ENCODE peak calls at places on chromosome 4, in six cellular contexts. U is right cardiac atrium, F is psoas muscle, V is DND-41, S is spleen, W is SJCRH30. J is an unnamed sample.

GRCh38 chr4:127211377-127212268 is 421.1 kb upstream of the INTU start:
- DNase-seq in W (no peak), S (no peak), U (no peak), V (no peak), F (no peak), J (no peak)

GRCh38 chr4:10002278-10002677 is 19.0 kb downstream of the SLC2A9 start:
- DNase-seq in W (no peak), V (no peak), F (no peak), U (no peak), S (no peak), J (no peak)

GRCh38 chr4:138112389-138112788 is 129.8 kb downstream of the SLC7A11 start:
- DNase-seq in U (no peak), W (no peak), S (no peak), V (no peak), F (no peak), J (no peak)

GRCh38 chr4:121139533-121140222 is 24.4 kb downstream of the TNIP3 start:
- DNase-seq in F (no peak), S (no peak), W (no peak), U (no peak), V (no peak), J (no peak)

GRCh38 chr4:104693601-104694201 is 199.0 kb upstream of the CXXC4 start:
- DNase-seq in F (no peak), V (no peak), S (no peak), U (no peak), W (no peak), J (no peak)

GRCh38 chr4:1763550-1764080 is 29.5 kb upstream of the FGFR3 start:
- DNase-seq in W (peak; percentile 59), S (no peak), F (no peak), V (no peak), U (peak; percentile 85), J (no peak)

GRCh38 chr4:81472249-81473085 is 760 bp upstream of the RASGEF1B start:
- DNase-seq in U (peak; percentile 70), F (no peak), S (peak; percentile 84), V (peak; percentile 60), W (peak; percentile 10), J (peak; percentile 68)

GRCh38 chr4:158302076-158302866 is 92.0 kb downstream of the TMEM144 start:
- DNase-seq in V (no peak), U (no peak), F (no peak), W (no peak), S (no peak), J (no peak)

GRCh38 chr4:183722738-183723560 is 63.9 kb downstream of the TRAPPC11 start:
- DNase-seq in S (peak; percentile 92), W (peak; percentile 14), U (peak; percentile 85), V (no peak), F (peak; percentile 74), J (peak; percentile 54)

GRCh38 chr4:132071815-132072214 is 1077.3 kb upstream of the PCDH10 start:
- DNase-seq in W (no peak), V (no peak), S (no peak), F (no peak), U (no peak), J (no peak)

DNA sequence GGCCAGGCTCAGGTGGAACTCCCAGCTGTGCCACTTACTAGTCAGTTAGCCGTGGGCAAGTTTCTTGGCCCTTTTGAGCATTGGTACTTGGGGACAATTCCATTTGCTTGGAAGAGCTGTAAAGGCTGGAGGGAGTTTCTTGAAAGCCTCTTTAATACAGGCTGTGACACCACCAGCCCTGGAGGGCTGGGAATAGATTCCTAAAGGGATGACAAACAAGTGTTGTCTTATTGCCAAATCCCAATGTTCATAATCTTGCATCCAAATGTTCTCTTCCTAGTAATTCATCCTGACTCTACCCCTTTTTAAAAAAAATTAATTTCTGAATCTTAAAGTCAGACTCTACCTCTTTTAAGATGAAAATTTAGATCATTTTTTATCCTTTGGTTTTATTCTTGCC is 14.6 kb upstream of the MED28 start:
- DNase-seq in S (no peak), V (no peak), F (no peak), W (no peak), U (no peak), J (no peak)
- H3K27ac ChIP-seq in S (no peak overlapping the region), V (no peak overlapping the region), F (no peak overlapping the region), W (no peak overlapping the region), U (no peak overlapping the region), J (no peak overlapping the region)

DNA sequence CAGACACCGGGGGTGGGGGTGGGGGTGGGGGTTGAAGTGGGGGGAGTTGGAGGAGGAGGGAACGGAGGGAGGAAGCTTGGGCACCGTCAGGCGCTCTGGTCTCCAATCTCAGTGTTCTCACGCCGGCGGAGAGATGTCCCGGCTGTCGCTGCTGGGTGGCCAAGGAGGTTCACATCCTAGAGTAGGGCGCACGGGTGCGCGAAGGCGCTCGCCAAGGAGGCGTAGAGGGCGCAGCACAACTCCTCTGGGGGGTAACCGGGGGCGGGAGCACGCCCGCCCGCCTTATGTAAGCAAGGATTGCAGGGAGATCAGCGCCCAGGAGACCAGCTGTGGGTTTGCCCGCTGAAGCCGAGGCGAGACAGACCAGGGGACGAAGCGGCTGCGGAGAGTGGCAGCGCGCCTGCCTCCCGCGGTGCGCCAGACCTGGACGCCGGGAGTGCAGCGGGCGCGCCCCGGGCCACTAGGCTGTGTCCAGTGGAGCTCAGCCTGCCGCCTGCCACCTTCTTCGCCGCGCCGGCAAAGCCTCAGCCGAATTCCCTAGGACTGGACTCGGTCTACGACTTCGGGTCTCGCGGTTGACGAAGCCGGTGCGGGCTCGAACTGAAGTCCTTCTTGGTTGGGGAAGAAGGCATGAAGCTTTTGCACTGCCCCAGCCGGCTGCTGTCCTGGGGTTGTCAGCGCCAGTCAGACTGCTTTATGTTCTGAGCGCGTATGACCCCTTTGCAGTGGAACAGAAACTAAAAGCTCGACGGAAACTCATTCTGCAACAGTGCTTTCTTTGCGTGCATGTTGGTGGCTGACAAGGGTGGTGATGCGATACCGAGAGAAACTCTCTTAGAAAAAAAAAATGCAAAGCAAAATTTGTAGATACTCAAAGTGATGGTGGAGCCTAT is 719 bp upstream of the UNC5C start:
- DNase-seq in W (no peak), U (peak; percentile 93), V (no peak), S (peak; percentile 82), F (peak; percentile 76), J (no peak)
- H3K4me3 ChIP-seq in W (peak overlapping the region; percentile 15), U (peak overlapping the region; percentile 75), V (no peak overlapping the region), S (peak overlapping the region; percentile 37), F (peak overlapping the region; percentile 66), J (peak overlapping the region; percentile 7)

GRCh38 chr4:8123389-8123788 is 35.2 kb downstream of the ABLIM2 start:
- DNase-seq in F (peak; percentile 80), S (no peak), V (no peak), W (peak; percentile 56), U (peak; percentile 73), J (no peak)

GRCh38 chr4:8120518-8120917 is 38.1 kb downstream of the ABLIM2 start:
- DNase-seq in V (no peak), U (no peak), W (no peak), S (no peak), F (no peak), J (no peak)

GRCh38 chr4:8119877-8120276 is 38.7 kb downstream of the ABLIM2 start:
- DNase-seq in V (no peak), S (no peak), W (no peak), F (no peak), U (no peak), J (no peak)

GRCh38 chr4:8122746-8123145 is 35.9 kb downstream of the ABLIM2 start:
- DNase-seq in U (peak; percentile 22), V (no peak), F (peak; percentile 51), S (no peak), W (no peak), J (no peak)

GRCh38 chr4:8121236-8122015 is 37.2 kb downstream of the ABLIM2 start:
- DNase-seq in S (no peak), U (no peak), F (no peak), W (no peak), V (no peak), J (no peak)
- H3K4me1 ChIP-seq in S (peaks cover 87% of the 10 kb centered on the region), U (peaks cover 7% of the 10 kb centered on the region), F (peaks cover 76% of the 10 kb centered on the region), W (peaks cover 10% of the 10 kb centered on the region), V (no peaks in the 10 kb centered on the region), J (no peaks in the 10 kb centered on the region)

GRCh38 chr4:76758996-76759395 is 138.9 kb downstream of the SOWAHB start:
- DNase-seq in U (no peak), W (no peak), S (no peak), F (no peak), V (no peak), J (no peak)

GRCh38 chr4:76765473-76766183 is 132.3 kb downstream of the SOWAHB start:
- DNase-seq in U (no peak), W (no peak), V (no peak), S (no peak), F (no peak), J (no peak)

GRCh38 chr4:76764251-76764650 is 133.7 kb downstream of the SOWAHB start:
- DNase-seq in S (no peak), U (no peak), V (no peak), F (no peak), W (no peak), J (no peak)

GRCh38 chr4:76760214-76760613 is 137.7 kb downstream of the SOWAHB start:
- DNase-seq in S (no peak), W (no peak), V (no peak), F (no peak), U (no peak), J (no peak)

GRCh38 chr4:76762136-76763130 is 135.5 kb downstream of the SOWAHB start:
- DNase-seq in W (no peak), V (no peak), S (no peak), U (no peak), F (no peak), J (no peak)
- H3K27ac ChIP-seq in W (no peak overlapping the region), V (no peak overlapping the region), S (peak overlapping the region; percentile 33), U (no peak overlapping the region), F (no peak overlapping the region), J (no peak overlapping the region)

GRCh38 chr4:152523731-152524130 is 12.2 kb downstream of the FBXW7 start:
- DNase-seq in S (no peak), F (no peak), W (no peak), U (no peak), V (no peak), J (no peak)
- H3K4me3 ChIP-seq in S (no peak overlapping the region), F (no peak overlapping the region), W (no peak overlapping the region), U (no peak overlapping the region), V (no peak overlapping the region), J (no peak overlapping the region)

GRCh38 chr4:76752911-76753494 is 144.9 kb downstream of the SOWAHB start:
- DNase-seq in V (no peak), U (no peak), S (no peak), W (peak; percentile 84), F (no peak), J (no peak)
- H3K4me1 ChIP-seq in V (no peaks in the 10 kb centered on the region), U (no peaks in the 10 kb centered on the region), S (peaks cover 5% of the 10 kb centered on the region), W (peaks cover 21% of the 10 kb centered on the region), F (no peaks in the 10 kb centered on the region), J (no peaks in the 10 kb centered on the region)

GRCh38 chr4:6269400-6269650 is 325 bp upstream of the WFS1 start:
- DNase-seq in W (no peak), V (no peak), S (no peak), U (no peak), F (no peak), J (no peak)
- H3K27ac ChIP-seq in W (no peak overlapping the region), V (no peak overlapping the region), S (peak overlapping the region; percentile 82), U (no peak overlapping the region), F (no peak overlapping the region), J (no peak overlapping the region)

DNA sequence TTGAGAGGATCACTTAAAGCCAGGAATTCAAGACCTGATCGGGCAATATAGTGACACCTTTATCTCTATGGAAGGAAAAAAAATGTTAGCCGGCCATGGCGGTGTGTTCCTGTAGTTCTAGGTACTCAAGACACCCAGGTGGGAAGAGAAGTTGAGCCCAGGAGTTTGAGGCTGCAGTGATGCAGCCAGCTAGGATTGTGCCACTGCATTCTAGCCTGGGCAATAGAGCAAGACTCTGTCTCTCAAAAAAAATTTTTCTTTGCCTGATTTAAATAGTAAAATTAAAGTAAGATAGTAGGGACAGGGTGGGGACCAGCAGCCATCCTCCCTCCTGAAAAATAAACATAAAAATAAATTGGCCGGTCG is 16.9 kb upstream of the FAM47E start:
- DNase-seq in S (no peak), V (no peak), U (no peak), W (no peak), F (no peak), J (no peak)
- H3K4me3 ChIP-seq in S (no peak overlapping the region), V (no peak overlapping the region), U (no peak overlapping the region), W (no peak overlapping the region), F (no peak overlapping the region), J (no peak overlapping the region)